ENCODE peak calls at places on chromosomes 5 and 9, in four cellular contexts. N, E, I and H are unnamed samples.
A peak's percentile ranks its signal among the peaks of the same experiment; 100 is the strongest.

GRCh38 chr9:134451700-134452458 is 125.6 kb downstream of the RXRA start:
- DNase-seq in E (no peak), I (no peak), N (no peak), H (no peak)

GRCh38 chr5:32017638-32018429 is 156.3 kb downstream of the GOLPH3 start:
- DNase-seq in E (peak; percentile 46), N (peak; percentile 66), I (no peak), H (no peak)

GRCh38 chr5:38316544-38317224 is 58.3 kb downstream of the EGFLAM start:
- DNase-seq in E (no peak), N (peak; percentile 29), I (no peak), H (no peak)

GRCh38 chr5:180194410-180195345 is 14.3 kb downstream of the RASGEF1C start:
- DNase-seq in E (no peak), N (no peak), I (no peak), H (no peak)

GRCh38 chr5:6715758-6716633 is 2.8 kb downstream of the TENT4A start:
- DNase-seq in E (no peak), I (no peak), N (no peak), H (no peak)

GRCh38 chr5:154273028-154273617 is 82.6 kb downstream of the GALNT10 start:
- DNase-seq in N (peak; percentile 58), I (no peak), E (peak; percentile 50), H (no peak)

GRCh38 chr5:128736567-128736966 is 198.5 kb upstream of the FBN2 start:
- DNase-seq in E (no peak), I (no peak), N (peak; percentile 50), H (peak; percentile 14)

GRCh38 chr5:109693535-109694152 is 3.9 kb downstream of the MAN2A1 start:
- DNase-seq in N (peak; percentile 30), E (peak; percentile 13), I (no peak), H (no peak)

GRCh38 chr5:1666812-1667588 is 132.6 kb downstream of the MRPL36 start:
- DNase-seq in E (peak; percentile 69), I (peak; percentile 94), N (peak; percentile 6), H (peak; percentile 73)

GRCh38 chr9:133239533-133240090 is 30.6 kb upstream of the OBP2B start:
- DNase-seq in N (no peak), E (no peak), I (no peak), H (no peak)

GRCh38 chr9:137467896-137468295 is 8.8 kb upstream of the NSMF start:
- DNase-seq in I (no peak), N (no peak), E (no peak), H (no peak)

GRCh38 chr5:131268758-131269370 is 5.0 kb downstream of the CDC42SE2 start:
- DNase-seq in E (no peak), I (no peak), N (no peak), H (no peak)

GRCh38 chr9:120413121-120414048 is 166.6 kb downstream of the CDK5RAP2 start:
- DNase-seq in E (peak; percentile 27), N (no peak), I (no peak), H (peak; percentile 75)

GRCh38 chr5:1177826-1178528 is 23.4 kb upstream of the SLC6A19 start:
- DNase-seq in N (no peak), I (no peak), E (no peak), H (no peak)

GRCh38 chr5:132065351-132065937 is 5.0 kb downstream of the IL3 start:
- DNase-seq in N (peak; percentile 80), I (peak; percentile 72), E (peak; percentile 85), H (peak; percentile 90)

GRCh38 chr5:78903936-78904335 is 81.2 kb downstream of the ARSB start:
- DNase-seq in I (no peak), E (no peak), N (peak; percentile 35), H (no peak)